ENCODE peak calls at places on chromosomes 16 and 17, in four cellular contexts. One of them, this sample, is unnamed.

GRCh38 chr17:48259710-48260291 is 152.2 kb downstream of the SNX11 start:
- DNase-seq in upper lobe of right lung: no peak
- DNase-seq in GM13977: no peak
- DNase-seq in fibroblast of villous mesenchyme: no peak
- DNase-seq in this sample: peak

GRCh38 chr16:12375341-12375740 is 398.8 kb downstream of the SNX29 start:
- DNase-seq in upper lobe of right lung: no peak
- DNase-seq in GM13977: no peak
- DNase-seq in fibroblast of villous mesenchyme: no peak
- DNase-seq in this sample: no peak

GRCh38 chr17:58096892-58097291 is 13.7 kb downstream of the DYNLL2 start:
- DNase-seq in upper lobe of right lung: no peak
- DNase-seq in GM13977: no peak
- DNase-seq in fibroblast of villous mesenchyme: no peak
- DNase-seq in this sample: peak

GRCh38 chr17:48024149-48025039 is 13.2 kb downstream of the COPZ2 start:
- DNase-seq in upper lobe of right lung: peak
- DNase-seq in GM13977: no peak
- DNase-seq in fibroblast of villous mesenchyme: no peak
- DNase-seq in this sample: peak

GRCh38 chr16:53599548-53599947 is 96.5 kb upstream of the AKTIP start:
- DNase-seq in upper lobe of right lung: no peak
- DNase-seq in GM13977: no peak
- DNase-seq in fibroblast of villous mesenchyme: no peak
- DNase-seq in this sample: no peak

GRCh38 chr17:77141846-77142449 is 1.2 kb downstream of the SEC14L1 start:
- DNase-seq in upper lobe of right lung: no peak
- DNase-seq in GM13977: no peak
- DNase-seq in fibroblast of villous mesenchyme: no peak
- DNase-seq in this sample: no peak

GRCh38 chr17:15885770-15886169 is 59.2 kb upstream of the ADORA2B start:
- DNase-seq in upper lobe of right lung: no peak
- DNase-seq in GM13977: no peak
- DNase-seq in fibroblast of villous mesenchyme: peak
- DNase-seq in this sample: no peak

GRCh38 chr16:84139628-84140258 is 5.2 kb downstream of the HSDL1 start:
- DNase-seq in upper lobe of right lung: no peak
- DNase-seq in GM13977: no peak
- DNase-seq in fibroblast of villous mesenchyme: no peak
- DNase-seq in this sample: no peak

GRCh38 chr17:78504156-78504925 is 72.9 kb downstream of the DNAH17 start:
- DNase-seq in upper lobe of right lung: peak
- DNase-seq in GM13977: no peak
- DNase-seq in fibroblast of villous mesenchyme: no peak
- DNase-seq in this sample: no peak

GRCh38 chr17:17004251-17004996 is 32.5 kb upstream of the TNFRSF13B start:
- DNase-seq in upper lobe of right lung: peak
- DNase-seq in GM13977: no peak
- DNase-seq in fibroblast of villous mesenchyme: no peak
- DNase-seq in this sample: no peak

GRCh38 chr16:85390511-85391174 is 222.5 kb upstream of the GSE1 start:
- DNase-seq in upper lobe of right lung: peak
- DNase-seq in GM13977: no peak
- DNase-seq in fibroblast of villous mesenchyme: peak
- DNase-seq in this sample: peak

GRCh38 chr17:45902892-45903346 is 8.6 kb downstream of the MAPT start:
- DNase-seq in upper lobe of right lung: no peak
- DNase-seq in GM13977: no peak
- DNase-seq in fibroblast of villous mesenchyme: no peak
- DNase-seq in this sample: no peak

GRCh38 chr17:76726231-76726765 is at the start of gene JMJD6:
- DNase-seq in upper lobe of right lung: peak
- DNase-seq in GM13977: peak
- DNase-seq in fibroblast of villous mesenchyme: peak
- DNase-seq in this sample: peak

GRCh38 chr17:75685508-75685907 is 18.4 kb downstream of the SAP30BP start:
- DNase-seq in upper lobe of right lung: no peak
- DNase-seq in GM13977: no peak
- DNase-seq in fibroblast of villous mesenchyme: no peak
- DNase-seq in this sample: no peak

GRCh38 chr16:603221-603620 is 13.4 kb downstream of the RAB40C start:
- DNase-seq in upper lobe of right lung: no peak
- DNase-seq in GM13977: no peak
- DNase-seq in fibroblast of villous mesenchyme: no peak
- DNase-seq in this sample: no peak

GRCh38 chr17:42704495-42705494 is 22.5 kb downstream of the CNTNAP1 start:
- DNase-seq in upper lobe of right lung: peak
- DNase-seq in GM13977: peak
- DNase-seq in fibroblast of villous mesenchyme: no peak
- DNase-seq in this sample: no peak

GRCh38 chr16:85582177-85582888 is 30.8 kb upstream of the GSE1 start:
- DNase-seq in upper lobe of right lung: no peak
- DNase-seq in GM13977: no peak
- DNase-seq in fibroblast of villous mesenchyme: no peak
- DNase-seq in this sample: peak

GRCh38 chr17:75090871-75091854 is 3.4 kb downstream of the SLC16A5 start:
- DNase-seq in upper lobe of right lung: no peak
- DNase-seq in GM13977: no peak
- DNase-seq in fibroblast of villous mesenchyme: no peak
- DNase-seq in this sample: no peak

GRCh38 chr17:35605753-35606152 is 18.6 kb downstream of the AP2B1 start:
- DNase-seq in upper lobe of right lung: no peak
- DNase-seq in GM13977: no peak
- DNase-seq in fibroblast of villous mesenchyme: no peak
- DNase-seq in this sample: peak

GRCh38 chr17:55398689-55399088 is 22.9 kb downstream of the MMD start:
- DNase-seq in upper lobe of right lung: no peak
- DNase-seq in GM13977: no peak
- DNase-seq in fibroblast of villous mesenchyme: no peak
- DNase-seq in this sample: peak

DNA sequence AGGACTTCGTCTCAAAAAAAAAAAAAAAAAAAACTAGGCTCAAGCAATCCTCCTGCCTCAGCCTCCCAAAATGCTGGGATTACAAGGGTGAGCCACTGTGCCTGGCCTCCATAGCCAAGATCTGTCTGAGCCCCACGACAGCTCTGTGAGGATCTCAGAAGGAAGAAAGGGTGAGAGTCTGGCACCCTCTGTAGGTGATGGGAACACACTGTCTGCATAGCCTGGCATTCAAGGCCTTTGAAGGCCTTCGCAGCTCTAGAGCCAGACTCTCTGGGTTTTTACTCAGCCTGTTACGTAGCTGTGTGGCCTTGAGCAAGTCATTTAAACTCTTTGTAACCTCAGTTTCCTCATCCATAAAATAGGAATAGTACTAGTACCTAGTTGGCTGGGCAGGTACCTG is 6.3 kb upstream of the XPO6 start:
- DNase-seq in upper lobe of right lung: no peak
- DNase-seq in GM13977: peak
- DNase-seq in fibroblast of villous mesenchyme: peak
- DNase-seq in this sample: peak
- TF ChIP-seq CTCF in upper lobe of right lung: peak
- TF ChIP-seq CTCF in GM13977: peak
- TF ChIP-seq CTCF in fibroblast of villous mesenchyme: peak
- TF ChIP-seq CTCF in this sample: peak

DNA sequence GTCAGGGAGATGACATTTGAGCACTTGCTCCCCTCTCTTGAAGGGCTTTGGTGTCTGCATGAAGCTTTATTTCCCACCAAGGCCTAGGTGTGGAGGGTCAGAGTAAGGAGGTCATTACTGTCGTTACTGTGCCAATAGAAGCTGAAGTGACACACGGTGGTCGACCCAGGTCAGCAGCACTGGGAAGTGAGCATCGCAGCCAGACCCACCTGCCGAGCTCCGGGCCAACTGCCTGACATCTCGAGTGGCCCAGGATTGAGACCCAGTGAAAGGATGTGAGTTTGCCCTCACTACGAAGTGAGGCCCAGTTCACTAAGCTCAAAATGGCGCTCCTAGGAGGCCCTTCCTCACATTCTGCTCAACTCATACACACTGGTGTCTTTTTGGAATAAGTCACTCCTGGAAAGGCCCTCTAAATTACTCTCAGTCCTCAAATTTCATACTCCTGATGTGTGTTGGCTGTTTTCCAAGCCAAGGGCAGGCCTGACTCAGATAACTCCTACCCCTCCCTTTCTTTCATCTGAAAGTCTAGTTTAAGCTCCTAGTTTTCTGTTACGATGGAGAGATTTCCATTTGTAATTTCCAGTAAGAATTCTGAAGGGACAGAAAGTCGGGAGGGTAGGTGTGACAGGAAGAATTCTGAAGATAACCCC is 200.4 kb downstream of the LGALS9B start:
- DNase-seq in upper lobe of right lung: no peak
- DNase-seq in GM13977: no peak
- DNase-seq in fibroblast of villous mesenchyme: peak
- DNase-seq in this sample: no peak
- TF ChIP-seq CTCF in upper lobe of right lung: no peak
- TF ChIP-seq CTCF in GM13977: no peak
- TF ChIP-seq CTCF in fibroblast of villous mesenchyme: no peak
- TF ChIP-seq CTCF in this sample: no peak

GRCh38 chr16:55501549-55502322 is 7.1 kb upstream of the LPCAT2 start:
- DNase-seq in upper lobe of right lung: no peak
- DNase-seq in GM13977: peak
- DNase-seq in fibroblast of villous mesenchyme: no peak
- DNase-seq in this sample: no peak
- TF ChIP-seq CTCF in upper lobe of right lung: peak
- TF ChIP-seq CTCF in GM13977: peak
- TF ChIP-seq CTCF in fibroblast of villous mesenchyme: peak
- TF ChIP-seq CTCF in this sample: peak

GRCh38 chr17:44222112-44222869 is 2.8 kb upstream of the UBTF start:
- DNase-seq in upper lobe of right lung: peak
- DNase-seq in GM13977: peak
- DNase-seq in fibroblast of villous mesenchyme: peak
- DNase-seq in this sample: peak
- TF ChIP-seq CTCF in upper lobe of right lung: peak
- TF ChIP-seq CTCF in GM13977: peak
- TF ChIP-seq CTCF in fibroblast of villous mesenchyme: peak
- TF ChIP-seq CTCF in this sample: peak

GRCh38 chr17:43982171-43982570 is 22.3 kb upstream of the NAGS start:
- DNase-seq in upper lobe of right lung: no peak
- DNase-seq in GM13977: no peak
- DNase-seq in fibroblast of villous mesenchyme: no peak
- DNase-seq in this sample: no peak

GRCh38 chr17:43986225-43986981 is 18.0 kb upstream of the NAGS start:
- DNase-seq in upper lobe of right lung: no peak
- DNase-seq in GM13977: no peak
- DNase-seq in fibroblast of villous mesenchyme: no peak
- DNase-seq in this sample: no peak

GRCh38 chr17:43983196-43983514 is 21.3 kb upstream of the NAGS start:
- DNase-seq in upper lobe of right lung: no peak
- DNase-seq in GM13977: no peak
- DNase-seq in fibroblast of villous mesenchyme: no peak
- DNase-seq in this sample: no peak

GRCh38 chr17:43984521-43984920 is 19.9 kb upstream of the NAGS start:
- DNase-seq in upper lobe of right lung: no peak
- DNase-seq in GM13977: no peak
- DNase-seq in fibroblast of villous mesenchyme: no peak
- DNase-seq in this sample: no peak

GRCh38 chr17:43983515-43984411 is 20.7 kb upstream of the NAGS start:
- DNase-seq in upper lobe of right lung: peak
- DNase-seq in GM13977: no peak
- DNase-seq in fibroblast of villous mesenchyme: no peak
- DNase-seq in this sample: no peak
- TF ChIP-seq CTCF in upper lobe of right lung: peak
- TF ChIP-seq CTCF in GM13977: no peak
- TF ChIP-seq CTCF in fibroblast of villous mesenchyme: peak
- TF ChIP-seq CTCF in this sample: peak

GRCh38 chr17:19546289-19547065 is 12.8 kb downstream of the SLC47A1 start:
- DNase-seq in upper lobe of right lung: peak
- DNase-seq in GM13977: no peak
- DNase-seq in fibroblast of villous mesenchyme: no peak
- DNase-seq in this sample: no peak
- TF ChIP-seq CTCF in upper lobe of right lung: peak
- TF ChIP-seq CTCF in GM13977: no peak
- TF ChIP-seq CTCF in fibroblast of villous mesenchyme: peak
- TF ChIP-seq CTCF in this sample: no peak

GRCh38 chr16:86863609-86864008 is 285.3 kb downstream of the FOXL1 start:
- DNase-seq in upper lobe of right lung: no peak
- DNase-seq in GM13977: no peak
- DNase-seq in fibroblast of villous mesenchyme: no peak
- DNase-seq in this sample: no peak

GRCh38 chr16:86864586-86864985 is 286.2 kb downstream of the FOXL1 start:
- DNase-seq in upper lobe of right lung: no peak
- DNase-seq in GM13977: no peak
- DNase-seq in fibroblast of villous mesenchyme: no peak
- DNase-seq in this sample: no peak

GRCh38 chr16:86866986-86867722 is 288.8 kb downstream of the FOXL1 start:
- DNase-seq in upper lobe of right lung: peak
- DNase-seq in GM13977: no peak
- DNase-seq in fibroblast of villous mesenchyme: no peak
- DNase-seq in this sample: no peak

GRCh38 chr16:86868070-86868469 is 289.7 kb downstream of the FOXL1 start:
- DNase-seq in upper lobe of right lung: no peak
- DNase-seq in GM13977: no peak
- DNase-seq in fibroblast of villous mesenchyme: no peak
- DNase-seq in this sample: no peak

GRCh38 chr16:86865866-86866675 is 287.7 kb downstream of the FOXL1 start:
- DNase-seq in upper lobe of right lung: peak
- DNase-seq in GM13977: no peak
- DNase-seq in fibroblast of villous mesenchyme: peak
- DNase-seq in this sample: no peak
- TF ChIP-seq CTCF in upper lobe of right lung: no peak
- TF ChIP-seq CTCF in GM13977: no peak
- TF ChIP-seq CTCF in fibroblast of villous mesenchyme: no peak
- TF ChIP-seq CTCF in this sample: peak

DNA sequence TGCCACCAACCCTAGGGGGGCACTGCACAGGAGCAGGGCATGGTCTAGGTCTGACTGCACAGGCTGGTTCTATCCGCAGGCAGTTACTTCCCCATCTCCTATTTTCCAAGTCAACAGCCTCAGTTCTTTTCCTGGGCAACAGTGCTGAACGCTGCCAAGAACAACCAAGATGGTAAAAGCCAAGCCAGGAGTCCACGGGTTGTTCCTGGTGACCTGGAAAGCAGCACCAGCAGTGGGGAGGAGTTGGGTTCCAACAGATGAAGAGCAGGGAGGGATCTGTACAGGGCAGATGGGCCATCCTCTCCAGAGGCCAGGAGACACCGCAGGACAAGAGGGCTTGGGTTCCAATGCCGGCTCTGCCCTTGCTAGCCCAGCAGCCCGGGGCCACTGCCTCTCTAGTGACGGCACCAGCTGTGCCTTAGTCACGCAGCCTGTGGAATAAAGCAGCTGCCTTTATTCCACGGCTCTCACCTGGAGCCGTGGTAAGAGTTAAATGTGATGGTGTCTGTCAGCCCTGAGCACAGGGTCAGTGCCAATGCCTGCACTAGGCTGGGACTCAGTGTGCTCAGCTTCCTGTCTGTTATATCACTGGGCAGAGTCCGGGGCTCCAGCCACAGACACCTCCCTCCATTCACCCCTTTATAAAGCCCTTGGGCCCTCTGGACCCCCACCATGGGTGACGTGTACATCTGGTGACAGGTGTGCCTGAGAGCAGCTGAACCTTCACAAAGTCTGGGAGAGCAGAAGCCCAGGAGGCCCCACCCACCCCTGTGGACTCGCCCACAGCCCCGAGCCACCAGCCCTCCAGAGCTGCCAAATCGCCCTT is 44.9 kb downstream of the MARF1 start:
- DNase-seq in upper lobe of right lung: no peak
- DNase-seq in GM13977: no peak
- DNase-seq in fibroblast of villous mesenchyme: no peak
- DNase-seq in this sample: no peak
- TF ChIP-seq CTCF in upper lobe of right lung: no peak
- TF ChIP-seq CTCF in GM13977: no peak
- TF ChIP-seq CTCF in fibroblast of villous mesenchyme: no peak
- TF ChIP-seq CTCF in this sample: no peak